ENCODE peak calls at places on chromosomes 4 and X, in nine cellular contexts. B is stimulated activated CD4-positive, alpha-beta T cell treated with anti-CD3 and anti-CD28 coated beads, Interleukin-1b, Interleukin-23, amount 100 ng/mL, for 24 hours; W is heart left ventricle; J is cerebellar cortex; D is T-helper 17 cell; H is DND-41; L is astrocyte; X is foreskin melanocyte; O is naive thymus-derived CD4-positive, alpha-beta T cell. R is an unnamed sample.

GRCh38 chr4:55296076-55296475 is 50.0 kb upstream of the SRD5A3 start:
- DNase-seq in J (no peak), B (no peak), W (no peak), O (no peak), H (no peak), D (no peak), L (no peak), X (no peak), R (no peak)

GRCh38 chr4:8247047-8247930 is 22.3 kb upstream of the HTRA3 start:
- DNase-seq in J (no peak), H (no peak), X (no peak), O (no peak), W (peak), D (no peak), B (no peak), L (no peak), R (peak)

GRCh38 chr4:39908284-39908683 is 69.4 kb downstream of the PDS5A start:
- DNase-seq in L (peak), H (no peak), X (no peak), W (no peak), O (no peak), B (no peak), D (no peak), J (no peak), R (no peak)

GRCh38 chr4:3123201-3123671 is 48.8 kb downstream of the HTT start:
- DNase-seq in W (no peak), X (peak), D (no peak), L (no peak), H (no peak), J (no peak), O (no peak), B (no peak), R (no peak)

GRCh38 chrX:129572422-129572821 is 32.4 kb downstream of the OCRL start:
- DNase-seq in H (no peak), O (no peak), W (no peak), L (peak), D (no peak), B (no peak), X (no peak), J (no peak), R (no peak)

GRCh38 chr4:2552806-2553205 is 16.4 kb downstream of the FAM193A start:
- DNase-seq in B (no peak), W (no peak), X (no peak), L (no peak), J (no peak), O (no peak), D (no peak), H (no peak), R (no peak)

GRCh38 chr4:122758033-122758432 is 25.5 kb downstream of the BBS12 start:
- DNase-seq in H (no peak), O (peak), D (no peak), L (no peak), B (no peak), W (no peak), J (peak), X (no peak), R (no peak)

GRCh38 chrX:140393507-140393906 is 111.4 kb downstream of the SOX3 start:
- DNase-seq in H (no peak), L (no peak), B (no peak), X (no peak), J (no peak), O (no peak), D (no peak), W (no peak), R (no peak)

GRCh38 chr4:8644461-8644891 is 51.9 kb downstream of the CPZ start:
- DNase-seq in J (no peak), B (no peak), W (no peak), H (no peak), D (no peak), L (no peak), X (no peak), O (no peak), R (no peak)

GRCh38 chr4:39331191-39331590 is 35.0 kb downstream of the RFC1 start:
- DNase-seq in X (no peak), O (no peak), L (peak), B (no peak), D (no peak), W (no peak), H (no peak), J (no peak), R (no peak)

GRCh38 chr4:8435656-8436121 is 4.8 kb downstream of the ACOX3 start:
- DNase-seq in J (no peak), W (no peak), X (no peak), L (no peak), D (no peak), H (peak), B (no peak), O (peak), R (peak)

GRCh38 chr4:158211288-158211687 is 1.0 kb downstream of the TMEM144 start:
- DNase-seq in L (no peak), W (no peak), O (no peak), J (no peak), B (no peak), H (no peak), D (no peak), X (no peak), R (peak)

R was measured in body of pancreas.